ENCODE peak calls at places on chromosomes 3 and 15, in four cellular contexts. Q is GM10248, T is cardiac fibroblast, U is GM13976. A is an unnamed sample.
A peak's percentile ranks its signal among the peaks of the same experiment; 100 is the strongest.

GRCh38 chr3:120495809-120496208 is 45.0 kb upstream of the FSTL1 start:
- DNase-seq in U (no peak), Q (no peak), T (peak; percentile 54), A (no peak)

GRCh38 chr3:100992086-100993033 is 861 bp downstream of the ABI3BP start:
- DNase-seq in Q (no peak), U (no peak), T (peak; percentile 69), A (no peak)

GRCh38 chr3:44409640-44410410 is 67.6 kb downstream of the ZNF445 start:
- DNase-seq in T (no peak), U (no peak), Q (no peak), A (no peak)

GRCh38 chr3:147775816-147776530 is 366.8 kb downstream of the ZIC1 start:
- DNase-seq in T (peak; percentile 48), Q (no peak), U (no peak), A (no peak)

GRCh38 chr3:52153389-52154096 is 680 bp downstream of the POC1A start:
- DNase-seq in Q (no peak), U (no peak), T (peak; percentile 27), A (peak; percentile 35)

GRCh38 chr15:64911317-64912186 is at the start of gene ANKDD1A:
- DNase-seq in T (peak; percentile 42), U (peak; percentile 90), Q (peak; percentile 83), A (peak; percentile 57)

GRCh38 chr3:122200681-122201080 is 17.2 kb downstream of the CASR start:
- DNase-seq in T (no peak), Q (no peak), U (no peak), A (no peak)

GRCh38 chr15:69997701-69998273 is 99.9 kb downstream of the TLE3 start:
- DNase-seq in Q (no peak), U (no peak), T (peak; percentile 32), A (no peak)

GRCh38 chr3:188198001-188198400 is 44.0 kb downstream of the LPP start:
- DNase-seq in U (no peak), Q (no peak), T (no peak), A (no peak)

GRCh38 chr3:188962253-188963247 is 209.2 kb upstream of the TPRG1 start:
- DNase-seq in T (no peak), Q (no peak), U (no peak), A (peak; percentile 45)

GRCh38 chr15:43441316-43441715 is 51.6 kb downstream of the TP53BP1 start:
- DNase-seq in Q (peak; percentile 35), U (peak; percentile 53), T (peak; percentile 65), A (peak; percentile 24)

GRCh38 chr15:51621917-51622268 is 678 bp downstream of the DMXL2 start:
- DNase-seq in U (peak; percentile 67), T (peak; percentile 74), Q (peak; percentile 60), A (peak; percentile 35)
- TF ChIP-seq CTCF in U (no peak), T (peak; percentile 26), Q (peak; percentile 14), A (no peak)

DNA sequence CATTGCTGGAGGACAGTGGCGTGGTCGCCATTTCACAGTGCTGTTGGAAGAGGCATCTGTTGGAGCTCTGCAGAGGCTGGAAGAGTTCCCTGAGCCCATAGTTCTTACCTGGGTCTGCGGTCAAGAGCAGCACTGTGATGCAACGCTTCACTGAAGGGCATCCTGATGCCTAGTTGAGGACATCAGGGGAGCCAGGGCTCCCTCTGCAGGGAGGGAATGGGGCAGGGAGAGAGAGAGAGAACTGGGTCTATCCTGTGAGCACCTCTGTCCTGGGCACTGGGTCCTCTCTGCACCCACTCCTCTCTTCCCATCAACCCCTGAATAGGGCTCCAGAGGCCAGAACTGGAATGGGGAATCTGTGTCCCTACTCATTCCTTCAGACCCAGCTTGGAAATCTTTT is 23.9 kb upstream of the MOBP start:
- DNase-seq in T (no peak), Q (no peak), U (no peak), A (no peak)
- TF ChIP-seq CTCF in T (no peak), Q (no peak), U (no peak), A (no peak)

GRCh38 chr15:66233487-66234415 is 19.8 kb downstream of the MEGF11 start:
- DNase-seq in Q (no peak), U (no peak), T (peak; percentile 48), A (peak; percentile 56)
- TF ChIP-seq CTCF in Q (peak; percentile 10), U (no peak), T (no peak), A (no peak)

DNA sequence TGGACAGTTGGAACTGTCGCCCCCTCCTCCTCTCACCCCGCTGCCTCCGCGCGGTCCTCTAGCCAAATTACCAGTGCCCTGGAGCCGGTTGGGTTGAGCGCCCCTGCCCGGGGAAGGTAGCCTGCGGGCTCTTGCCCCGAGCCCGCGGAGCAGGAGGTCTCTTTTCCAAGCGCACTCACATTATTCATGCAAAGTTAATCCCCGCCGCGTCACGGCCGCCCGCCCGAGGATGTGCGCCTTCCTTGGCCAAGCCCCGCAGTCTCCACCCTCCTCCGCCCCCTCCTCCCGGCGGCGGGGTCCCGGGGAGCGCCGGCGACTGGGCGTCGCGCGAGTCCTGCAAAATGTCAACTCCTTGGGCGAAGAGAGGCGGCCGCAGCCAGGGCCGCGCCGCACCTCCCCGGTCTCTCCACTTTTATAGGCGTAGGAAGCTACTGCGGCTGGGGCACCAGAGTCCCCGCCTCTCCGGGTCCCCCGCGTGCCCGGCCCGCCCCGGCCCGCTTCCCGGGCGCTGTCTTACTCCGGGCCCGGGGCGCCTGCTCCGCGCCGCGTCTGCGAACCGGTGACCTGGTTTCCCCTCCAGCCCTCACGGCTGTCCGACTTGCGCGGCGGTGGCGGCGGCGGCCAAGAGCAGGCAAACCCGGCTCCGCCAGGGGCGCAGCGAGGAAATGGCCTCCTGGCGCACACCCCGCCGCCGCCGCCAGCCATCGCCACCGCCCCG is at the start of gene THRB:
- DNase-seq in Q (peak; percentile 31), T (peak; percentile 52), U (peak; percentile 51), A (peak; percentile 8)
- TF ChIP-seq CTCF in Q (no peak), T (peak; percentile 7), U (no peak), A (no peak)